ENCODE peak calls at places on chromosomes 5 and 9, in six cellular contexts. C is heart right ventricle, B is fibroblast of mammary gland, S is brain microvascular endothelial cell, I is lower leg skin, P is foreskin fibroblast. D is an unnamed sample.

GRCh38 chr9:122056484-122056883 is 36.6 kb downstream of the TTLL11 start:
- DNase-seq in C (no peak), B (no peak), S (no peak), I (no peak), P (no peak), D (peak)

GRCh38 chr5:2011481-2012411 is 129.0 kb upstream of the IRX4 start:
- DNase-seq in C (peak), B (no peak), S (no peak), I (no peak), P (no peak), D (no peak)

GRCh38 chr9:85171163-85171562 is 501.6 kb downstream of the NTRK2 start:
- DNase-seq in C (no peak), B (no peak), S (no peak), I (no peak), P (no peak), D (no peak)

GRCh38 chr5:43020294-43020711 is 19.8 kb downstream of the ANXA2R start:
- DNase-seq in C (no peak), B (peak), S (no peak), I (no peak), P (no peak), D (no peak)

GRCh38 chr9:33718987-33719386 is 76.4 kb upstream of the PRSS3 start:
- DNase-seq in C (peak), B (peak), S (peak), I (peak), P (no peak), D (peak)

GRCh38 chr5:178986326-178986960 is 8.7 kb downstream of the GRM6 start:
- DNase-seq in C (no peak), B (no peak), S (no peak), I (no peak), P (no peak), D (no peak)

GRCh38 chr5:135439426-135440205 is 7.5 kb downstream of the DCANP1 start:
- DNase-seq in C (no peak), B (no peak), S (no peak), I (peak), P (no peak), D (no peak)

GRCh38 chr9:95507456-95508241 is 9.1 kb downstream of the PTCH1 start:
- DNase-seq in C (peak), B (peak), S (no peak), I (no peak), P (peak), D (peak)

GRCh38 chr5:143913008-143913752 is 101.2 kb downstream of the HMHB1 start:
- DNase-seq in C (no peak), B (peak), S (peak), I (no peak), P (peak), D (peak)

GRCh38 chr5:84287964-84288363 is 96.7 kb downstream of the EDIL3 start:
- DNase-seq in C (no peak), B (peak), S (peak), I (no peak), P (peak), D (peak)

GRCh38 chr9:136686794-136687711 is at the start of gene AGPAT2:
- DNase-seq in C (peak), B (no peak), S (no peak), I (peak), P (peak), D (peak)

GRCh38 chr5:59069438-59070079 is 486.7 kb downstream of the RAB3C start:
- DNase-seq in C (no peak), B (peak), S (peak), I (peak), P (peak), D (peak)

GRCh38 chr5:80915716-80916115 is 44.4 kb upstream of the RASGRF2 start:
- DNase-seq in C (no peak), B (peak), S (peak), I (no peak), P (peak), D (no peak)

GRCh38 chr9:126327750-126328120 is 1.1 kb downstream of the MVB12B start:
- DNase-seq in C (no peak), B (no peak), S (no peak), I (no peak), P (no peak), D (no peak)
- H3K4me3 ChIP-seq in C (peak), B (no peak), S (peak), I (no peak), P (peak), D (no peak)

GRCh38 chr5:60287174-60287771 is 393.7 kb upstream of the PDE4D start:
- DNase-seq in C (peak), B (peak), S (peak), I (no peak), P (peak), D (peak)
- TF ChIP-seq CTCF in C (peak), B (peak), S (peak), I (no peak), P (peak), D (peak)

GRCh38 chr9:131346559-131346958 is 47.3 kb upstream of the PRRC2B start:
- DNase-seq in C (no peak), B (no peak), S (no peak), I (no peak), P (no peak), D (no peak)

GRCh38 chr9:131347376-131348020 is 46.4 kb upstream of the PRRC2B start:
- DNase-seq in C (no peak), B (no peak), S (no peak), I (no peak), P (no peak), D (no peak)

GRCh38 chr9:131349881-131350563 is 43.9 kb upstream of the PRRC2B start:
- DNase-seq in C (peak), B (peak), S (peak), I (peak), P (peak), D (peak)

GRCh38 chr9:131348631-131349521 is 45.0 kb upstream of the PRRC2B start:
- DNase-seq in C (no peak), B (no peak), S (no peak), I (no peak), P (no peak), D (no peak)

GRCh38 chr9:131349522-131349880 is 44.4 kb upstream of the PRRC2B start:
- DNase-seq in C (no peak), B (no peak), S (no peak), I (no peak), P (no peak), D (no peak)
- H3K4me3 ChIP-seq in C (no peak), B (no peak), S (no peak), I (no peak), P (no peak), D (no peak)

GRCh38 chr9:134759913-134760312 is 118.3 kb downstream of the COL5A1 start:
- DNase-seq in C (no peak), B (no peak), S (no peak), I (no peak), P (no peak), D (no peak)

GRCh38 chr9:134755221-134755907 is 113.8 kb downstream of the COL5A1 start:
- DNase-seq in C (no peak), B (no peak), S (no peak), I (no peak), P (no peak), D (no peak)

GRCh38 chr9:134759001-134759607 is 117.5 kb downstream of the COL5A1 start:
- DNase-seq in C (no peak), B (no peak), S (peak), I (no peak), P (no peak), D (peak)

GRCh38 chr9:134760750-134761420 is 119.3 kb downstream of the COL5A1 start:
- DNase-seq in C (no peak), B (no peak), S (no peak), I (no peak), P (no peak), D (no peak)

GRCh38 chr9:134757206-134757975 is 115.8 kb downstream of the COL5A1 start:
- DNase-seq in C (no peak), B (no peak), S (no peak), I (no peak), P (no peak), D (no peak)
- TF ChIP-seq CTCF in C (no peak), B (no peak), S (no peak), I (no peak), P (no peak), D (no peak)